ENCODE peak calls at places on chromosomes 6 and 20, in nine cellular contexts. One of them, this sample, is unnamed.

GRCh38 chr6:71190809-71191208 is 97.8 kb upstream of the OGFRL1 start:
- DNase-seq in right cardiac atrium: no peak
- DNase-seq in frontal cortex: peak
- DNase-seq in stimulated activated CD4-positive, alpha-beta T cell treated with anti-CD3 and anti-CD28 coated beads, Interleukin-1b, Interleukin-23, amount 100 ng/mL, for 1 hour: no peak
- DNase-seq in stimulated activated CD8-positive, alpha-beta memory T cell treated with anti-CD3 and anti-CD28 coated beads, Interleukin-12 subunit alpha, Interleukin-12 subunit beta, amount 100 ng/mL, for 4 hours: no peak
- DNase-seq in activated T-cell treated with anti-CD3 and anti-CD28 coated beads, Interleukin-2, amount 50 U/mL, for 1 hour: no peak
- DNase-seq in activated naive CD4-positive, alpha-beta T cell treated with Interleukin-2 at 50 U/mL for 16 hours: no peak
- DNase-seq in heart left ventricle: no peak
- DNase-seq in amygdala: no peak
- DNase-seq in this sample: no peak

GRCh38 chr6:134152767-134153485 is 100.5 kb upstream of the SLC2A12 start:
- DNase-seq in right cardiac atrium: no peak
- DNase-seq in frontal cortex: no peak
- DNase-seq in stimulated activated CD4-positive, alpha-beta T cell treated with anti-CD3 and anti-CD28 coated beads, Interleukin-1b, Interleukin-23, amount 100 ng/mL, for 1 hour: no peak
- DNase-seq in stimulated activated CD8-positive, alpha-beta memory T cell treated with anti-CD3 and anti-CD28 coated beads, Interleukin-12 subunit alpha, Interleukin-12 subunit beta, amount 100 ng/mL, for 4 hours: no peak
- DNase-seq in activated T-cell treated with anti-CD3 and anti-CD28 coated beads, Interleukin-2, amount 50 U/mL, for 1 hour: no peak
- DNase-seq in activated naive CD4-positive, alpha-beta T cell treated with Interleukin-2 at 50 U/mL for 16 hours: no peak
- DNase-seq in heart left ventricle: no peak
- DNase-seq in amygdala: no peak
- DNase-seq in this sample: no peak

GRCh38 chr6:134372603-134373281 is 54.8 kb upstream of the SGK1 start:
- DNase-seq in right cardiac atrium: peak
- DNase-seq in frontal cortex: no peak
- DNase-seq in stimulated activated CD4-positive, alpha-beta T cell treated with anti-CD3 and anti-CD28 coated beads, Interleukin-1b, Interleukin-23, amount 100 ng/mL, for 1 hour: no peak
- DNase-seq in stimulated activated CD8-positive, alpha-beta memory T cell treated with anti-CD3 and anti-CD28 coated beads, Interleukin-12 subunit alpha, Interleukin-12 subunit beta, amount 100 ng/mL, for 4 hours: no peak
- DNase-seq in activated T-cell treated with anti-CD3 and anti-CD28 coated beads, Interleukin-2, amount 50 U/mL, for 1 hour: no peak
- DNase-seq in activated naive CD4-positive, alpha-beta T cell treated with Interleukin-2 at 50 U/mL for 16 hours: no peak
- DNase-seq in heart left ventricle: no peak
- DNase-seq in amygdala: no peak
- DNase-seq in this sample: no peak

GRCh38 chr20:48656661-48657211 is 171.1 kb downstream of the PREX1 start:
- DNase-seq in right cardiac atrium: no peak
- DNase-seq in frontal cortex: peak
- DNase-seq in stimulated activated CD4-positive, alpha-beta T cell treated with anti-CD3 and anti-CD28 coated beads, Interleukin-1b, Interleukin-23, amount 100 ng/mL, for 1 hour: no peak
- DNase-seq in stimulated activated CD8-positive, alpha-beta memory T cell treated with anti-CD3 and anti-CD28 coated beads, Interleukin-12 subunit alpha, Interleukin-12 subunit beta, amount 100 ng/mL, for 4 hours: no peak
- DNase-seq in activated T-cell treated with anti-CD3 and anti-CD28 coated beads, Interleukin-2, amount 50 U/mL, for 1 hour: no peak
- DNase-seq in activated naive CD4-positive, alpha-beta T cell treated with Interleukin-2 at 50 U/mL for 16 hours: no peak
- DNase-seq in heart left ventricle: no peak
- DNase-seq in amygdala: peak
- DNase-seq in this sample: peak

GRCh38 chr6:113695506-113695905 is 161.6 kb upstream of the MARCKS start:
- DNase-seq in right cardiac atrium: no peak
- DNase-seq in frontal cortex: no peak
- DNase-seq in stimulated activated CD4-positive, alpha-beta T cell treated with anti-CD3 and anti-CD28 coated beads, Interleukin-1b, Interleukin-23, amount 100 ng/mL, for 1 hour: no peak
- DNase-seq in stimulated activated CD8-positive, alpha-beta memory T cell treated with anti-CD3 and anti-CD28 coated beads, Interleukin-12 subunit alpha, Interleukin-12 subunit beta, amount 100 ng/mL, for 4 hours: no peak
- DNase-seq in activated T-cell treated with anti-CD3 and anti-CD28 coated beads, Interleukin-2, amount 50 U/mL, for 1 hour: no peak
- DNase-seq in activated naive CD4-positive, alpha-beta T cell treated with Interleukin-2 at 50 U/mL for 16 hours: no peak
- DNase-seq in heart left ventricle: no peak
- DNase-seq in amygdala: no peak
- DNase-seq in this sample: no peak

GRCh38 chr6:19444481-19444880 is 392.7 kb upstream of the ID4 start:
- DNase-seq in right cardiac atrium: no peak
- DNase-seq in frontal cortex: no peak
- DNase-seq in stimulated activated CD4-positive, alpha-beta T cell treated with anti-CD3 and anti-CD28 coated beads, Interleukin-1b, Interleukin-23, amount 100 ng/mL, for 1 hour: no peak
- DNase-seq in stimulated activated CD8-positive, alpha-beta memory T cell treated with anti-CD3 and anti-CD28 coated beads, Interleukin-12 subunit alpha, Interleukin-12 subunit beta, amount 100 ng/mL, for 4 hours: no peak
- DNase-seq in activated T-cell treated with anti-CD3 and anti-CD28 coated beads, Interleukin-2, amount 50 U/mL, for 1 hour: no peak
- DNase-seq in activated naive CD4-positive, alpha-beta T cell treated with Interleukin-2 at 50 U/mL for 16 hours: no peak
- DNase-seq in heart left ventricle: no peak
- DNase-seq in amygdala: no peak
- DNase-seq in this sample: no peak

GRCh38 chr6:64774881-64775280 is 932.1 kb downstream of the EYS start:
- DNase-seq in right cardiac atrium: no peak
- DNase-seq in frontal cortex: no peak
- DNase-seq in stimulated activated CD4-positive, alpha-beta T cell treated with anti-CD3 and anti-CD28 coated beads, Interleukin-1b, Interleukin-23, amount 100 ng/mL, for 1 hour: no peak
- DNase-seq in stimulated activated CD8-positive, alpha-beta memory T cell treated with anti-CD3 and anti-CD28 coated beads, Interleukin-12 subunit alpha, Interleukin-12 subunit beta, amount 100 ng/mL, for 4 hours: no peak
- DNase-seq in activated T-cell treated with anti-CD3 and anti-CD28 coated beads, Interleukin-2, amount 50 U/mL, for 1 hour: no peak
- DNase-seq in activated naive CD4-positive, alpha-beta T cell treated with Interleukin-2 at 50 U/mL for 16 hours: no peak
- DNase-seq in heart left ventricle: no peak
- DNase-seq in amygdala: no peak
- DNase-seq in this sample: no peak

GRCh38 chr6:109513571-109514071 is 30.6 kb upstream of the ZBTB24 start:
- DNase-seq in right cardiac atrium: no peak
- DNase-seq in frontal cortex: no peak
- DNase-seq in stimulated activated CD4-positive, alpha-beta T cell treated with anti-CD3 and anti-CD28 coated beads, Interleukin-1b, Interleukin-23, amount 100 ng/mL, for 1 hour: no peak
- DNase-seq in stimulated activated CD8-positive, alpha-beta memory T cell treated with anti-CD3 and anti-CD28 coated beads, Interleukin-12 subunit alpha, Interleukin-12 subunit beta, amount 100 ng/mL, for 4 hours: no peak
- DNase-seq in activated T-cell treated with anti-CD3 and anti-CD28 coated beads, Interleukin-2, amount 50 U/mL, for 1 hour: no peak
- DNase-seq in activated naive CD4-positive, alpha-beta T cell treated with Interleukin-2 at 50 U/mL for 16 hours: no peak
- DNase-seq in heart left ventricle: no peak
- DNase-seq in amygdala: no peak
- DNase-seq in this sample: no peak

GRCh38 chr6:23775127-23775526 is 350.9 kb upstream of the NRSN1 start:
- DNase-seq in right cardiac atrium: no peak
- DNase-seq in frontal cortex: no peak
- DNase-seq in stimulated activated CD4-positive, alpha-beta T cell treated with anti-CD3 and anti-CD28 coated beads, Interleukin-1b, Interleukin-23, amount 100 ng/mL, for 1 hour: no peak
- DNase-seq in stimulated activated CD8-positive, alpha-beta memory T cell treated with anti-CD3 and anti-CD28 coated beads, Interleukin-12 subunit alpha, Interleukin-12 subunit beta, amount 100 ng/mL, for 4 hours: no peak
- DNase-seq in activated T-cell treated with anti-CD3 and anti-CD28 coated beads, Interleukin-2, amount 50 U/mL, for 1 hour: no peak
- DNase-seq in activated naive CD4-positive, alpha-beta T cell treated with Interleukin-2 at 50 U/mL for 16 hours: no peak
- DNase-seq in heart left ventricle: no peak
- DNase-seq in amygdala: no peak
- DNase-seq in this sample: no peak

GRCh38 chr6:32614366-32615081 is 22.7 kb upstream of the HLA-DQA1 start:
- DNase-seq in right cardiac atrium: no peak
- DNase-seq in frontal cortex: no peak
- DNase-seq in stimulated activated CD4-positive, alpha-beta T cell treated with anti-CD3 and anti-CD28 coated beads, Interleukin-1b, Interleukin-23, amount 100 ng/mL, for 1 hour: no peak
- DNase-seq in stimulated activated CD8-positive, alpha-beta memory T cell treated with anti-CD3 and anti-CD28 coated beads, Interleukin-12 subunit alpha, Interleukin-12 subunit beta, amount 100 ng/mL, for 4 hours: no peak
- DNase-seq in activated T-cell treated with anti-CD3 and anti-CD28 coated beads, Interleukin-2, amount 50 U/mL, for 1 hour: no peak
- DNase-seq in activated naive CD4-positive, alpha-beta T cell treated with Interleukin-2 at 50 U/mL for 16 hours: no peak
- DNase-seq in heart left ventricle: no peak
- DNase-seq in amygdala: no peak
- DNase-seq in this sample: no peak

GRCh38 chr20:17643531-17644188 is 38.4 kb downstream of the RRBP1 start:
- DNase-seq in right cardiac atrium: peak
- DNase-seq in frontal cortex: no peak
- DNase-seq in stimulated activated CD4-positive, alpha-beta T cell treated with anti-CD3 and anti-CD28 coated beads, Interleukin-1b, Interleukin-23, amount 100 ng/mL, for 1 hour: no peak
- DNase-seq in stimulated activated CD8-positive, alpha-beta memory T cell treated with anti-CD3 and anti-CD28 coated beads, Interleukin-12 subunit alpha, Interleukin-12 subunit beta, amount 100 ng/mL, for 4 hours: no peak
- DNase-seq in activated T-cell treated with anti-CD3 and anti-CD28 coated beads, Interleukin-2, amount 50 U/mL, for 1 hour: no peak
- DNase-seq in activated naive CD4-positive, alpha-beta T cell treated with Interleukin-2 at 50 U/mL for 16 hours: no peak
- DNase-seq in heart left ventricle: no peak
- DNase-seq in amygdala: no peak
- DNase-seq in this sample: no peak

GRCh38 chr20:25061103-25061799 is 3.3 kb upstream of the ACSS1 start:
- DNase-seq in right cardiac atrium: no peak
- DNase-seq in frontal cortex: no peak
- DNase-seq in stimulated activated CD4-positive, alpha-beta T cell treated with anti-CD3 and anti-CD28 coated beads, Interleukin-1b, Interleukin-23, amount 100 ng/mL, for 1 hour: no peak
- DNase-seq in stimulated activated CD8-positive, alpha-beta memory T cell treated with anti-CD3 and anti-CD28 coated beads, Interleukin-12 subunit alpha, Interleukin-12 subunit beta, amount 100 ng/mL, for 4 hours: no peak
- DNase-seq in activated T-cell treated with anti-CD3 and anti-CD28 coated beads, Interleukin-2, amount 50 U/mL, for 1 hour: no peak
- DNase-seq in activated naive CD4-positive, alpha-beta T cell treated with Interleukin-2 at 50 U/mL for 16 hours: no peak
- DNase-seq in heart left ventricle: no peak
- DNase-seq in amygdala: no peak
- DNase-seq in this sample: no peak